ENCODE peak calls at places on chromosomes 6 and 20, in seven cellular contexts. One of them, this sample, is unnamed.

GRCh38 chr6:90204327-90204726 is 92.3 kb downstream of the BACH2 start:
- DNase-seq in mesenchymal stem cell: no peak
- DNase-seq in H9: no peak
- DNase-seq in neuronal stem cell: no peak
- DNase-seq in mesendoderm: peak
- DNase-seq in H1: no peak
- DNase-seq in trophoblast cell: no peak
- DNase-seq in this sample: no peak

GRCh38 chr6:118748311-118749062 is 97.1 kb upstream of the CEP85L start:
- DNase-seq in mesenchymal stem cell: peak
- DNase-seq in H9: peak
- DNase-seq in neuronal stem cell: no peak
- DNase-seq in mesendoderm: peak
- DNase-seq in H1: peak
- DNase-seq in trophoblast cell: no peak
- DNase-seq in this sample: peak

GRCh38 chr20:52311209-52311794 is 119.7 kb upstream of the ZFP64 start:
- DNase-seq in mesenchymal stem cell: no peak
- DNase-seq in H9: peak
- DNase-seq in neuronal stem cell: no peak
- DNase-seq in mesendoderm: no peak
- DNase-seq in H1: peak
- DNase-seq in trophoblast cell: no peak
- DNase-seq in this sample: no peak

GRCh38 chr6:143176090-143177021 is 115.7 kb downstream of the AIG1 start:
- DNase-seq in mesenchymal stem cell: peak
- DNase-seq in H9: peak
- DNase-seq in neuronal stem cell: no peak
- DNase-seq in mesendoderm: peak
- DNase-seq in H1: peak
- DNase-seq in trophoblast cell: peak
- DNase-seq in this sample: peak

GRCh38 chr20:36435799-36436541 is 105.3 kb upstream of the MYL9 start:
- DNase-seq in mesenchymal stem cell: peak
- DNase-seq in H9: peak
- DNase-seq in neuronal stem cell: peak
- DNase-seq in mesendoderm: peak
- DNase-seq in H1: peak
- DNase-seq in trophoblast cell: peak
- DNase-seq in this sample: peak

GRCh38 chr20:11777861-11778570 is 139.7 kb upstream of the BTBD3 start:
- DNase-seq in mesenchymal stem cell: peak
- DNase-seq in H9: no peak
- DNase-seq in neuronal stem cell: no peak
- DNase-seq in mesendoderm: no peak
- DNase-seq in H1: no peak
- DNase-seq in trophoblast cell: no peak
- DNase-seq in this sample: peak

GRCh38 chr20:62972270-62973032 is 19.9 kb downstream of the SLC17A9 start:
- DNase-seq in mesenchymal stem cell: peak
- DNase-seq in H9: peak
- DNase-seq in neuronal stem cell: peak
- DNase-seq in mesendoderm: peak
- DNase-seq in H1: peak
- DNase-seq in trophoblast cell: peak
- DNase-seq in this sample: peak

GRCh38 chr6:45737331-45738056 is 278.2 kb downstream of the CLIC5 start:
- DNase-seq in mesenchymal stem cell: no peak
- DNase-seq in H9: no peak
- DNase-seq in neuronal stem cell: no peak
- DNase-seq in mesendoderm: no peak
- DNase-seq in H1: no peak
- DNase-seq in trophoblast cell: no peak
- DNase-seq in this sample: no peak

GRCh38 chr20:21053002-21053762 is 53.0 kb downstream of the LINC00237 start:
- DNase-seq in mesenchymal stem cell: no peak
- DNase-seq in H9: no peak
- DNase-seq in neuronal stem cell: no peak
- DNase-seq in mesendoderm: peak
- DNase-seq in H1: peak
- DNase-seq in trophoblast cell: no peak
- DNase-seq in this sample: no peak

GRCh38 chr6:35804996-35805736 is at the start of gene LHFPL5:
- DNase-seq in mesenchymal stem cell: peak
- DNase-seq in H9: peak
- DNase-seq in neuronal stem cell: peak
- DNase-seq in mesendoderm: peak
- DNase-seq in H1: peak
- DNase-seq in trophoblast cell: peak
- DNase-seq in this sample: no peak

GRCh38 chr6:169782966-169783760 is 31.7 kb downstream of the ERMARD start:
- DNase-seq in mesenchymal stem cell: no peak
- DNase-seq in H9: peak
- DNase-seq in neuronal stem cell: no peak
- DNase-seq in mesendoderm: no peak
- DNase-seq in H1: peak
- DNase-seq in trophoblast cell: no peak
- DNase-seq in this sample: no peak

GRCh38 chr6:107493158-107494057 is 3.5 kb downstream of the SOBP start:
- DNase-seq in mesenchymal stem cell: peak
- DNase-seq in H9: no peak
- DNase-seq in neuronal stem cell: peak
- DNase-seq in mesendoderm: no peak
- DNase-seq in H1: no peak
- DNase-seq in trophoblast cell: no peak
- DNase-seq in this sample: peak

GRCh38 chr6:132663661-132664060 is 4.7 kb upstream of the TAAR1 start:
- DNase-seq in mesenchymal stem cell: peak
- DNase-seq in H9: no peak
- DNase-seq in neuronal stem cell: no peak
- DNase-seq in mesendoderm: no peak
- DNase-seq in H1: no peak
- DNase-seq in trophoblast cell: no peak
- DNase-seq in this sample: peak

GRCh38 chr6:125014157-125014957 is 52.1 kb downstream of the RNF217 start:
- DNase-seq in mesenchymal stem cell: peak
- DNase-seq in H9: no peak
- DNase-seq in neuronal stem cell: no peak
- DNase-seq in mesendoderm: no peak
- DNase-seq in H1: no peak
- DNase-seq in trophoblast cell: no peak
- DNase-seq in this sample: peak

GRCh38 chr6:16314311-16314710 is 75.9 kb downstream of the GMPR start:
- DNase-seq in mesenchymal stem cell: no peak
- DNase-seq in H9: no peak
- DNase-seq in neuronal stem cell: no peak
- DNase-seq in mesendoderm: no peak
- DNase-seq in H1: no peak
- DNase-seq in trophoblast cell: no peak
- DNase-seq in this sample: no peak

GRCh38 chr20:50496773-50497375 is 13.3 kb upstream of the PTPN1 start:
- DNase-seq in mesenchymal stem cell: no peak
- DNase-seq in H9: no peak
- DNase-seq in neuronal stem cell: no peak
- DNase-seq in mesendoderm: no peak
- DNase-seq in H1: no peak
- DNase-seq in trophoblast cell: no peak
- DNase-seq in this sample: no peak

GRCh38 chr6:16684195-16684689 is 77.0 kb downstream of the ATXN1 start:
- DNase-seq in mesenchymal stem cell: peak
- DNase-seq in H9: no peak
- DNase-seq in neuronal stem cell: no peak
- DNase-seq in mesendoderm: no peak
- DNase-seq in H1: no peak
- DNase-seq in trophoblast cell: no peak
- DNase-seq in this sample: no peak

GRCh38 chr20:57576942-57577550 is 16.1 kb downstream of the PCK1 start:
- DNase-seq in mesenchymal stem cell: no peak
- DNase-seq in H9: no peak
- DNase-seq in neuronal stem cell: no peak
- DNase-seq in mesendoderm: no peak
- DNase-seq in H1: no peak
- DNase-seq in trophoblast cell: no peak
- DNase-seq in this sample: no peak

GRCh38 chr20:23164176-23164601 is 78.1 kb upstream of the CD93 start:
- DNase-seq in mesenchymal stem cell: no peak
- DNase-seq in H9: no peak
- DNase-seq in neuronal stem cell: no peak
- DNase-seq in mesendoderm: no peak
- DNase-seq in H1: peak
- DNase-seq in trophoblast cell: no peak
- DNase-seq in this sample: no peak

GRCh38 chr20:43726811-43727338 is at the start of gene GTSF1L:
- DNase-seq in mesenchymal stem cell: no peak
- DNase-seq in H9: no peak
- DNase-seq in neuronal stem cell: no peak
- DNase-seq in mesendoderm: no peak
- DNase-seq in H1: no peak
- DNase-seq in trophoblast cell: no peak
- DNase-seq in this sample: peak

GRCh38 chr6:34447915-34448314 is 18.0 kb upstream of the PACSIN1 start:
- DNase-seq in mesenchymal stem cell: no peak
- DNase-seq in H9: peak
- DNase-seq in neuronal stem cell: no peak
- DNase-seq in mesendoderm: no peak
- DNase-seq in H1: peak
- DNase-seq in trophoblast cell: no peak
- DNase-seq in this sample: no peak
- H4K8ac ChIP-seq in mesenchymal stem cell: no peak
- H4K8ac ChIP-seq in H9: no peak
- H4K8ac ChIP-seq in neuronal stem cell: no peak
- H4K8ac ChIP-seq in mesendoderm: no peak
- H4K8ac ChIP-seq in H1: no peak
- H4K8ac ChIP-seq in trophoblast cell: no peak
- H4K8ac ChIP-seq in this sample: no peak

GRCh38 chr20:48814633-48815032 is 13.2 kb downstream of the PREX1 start:
- DNase-seq in mesenchymal stem cell: no peak
- DNase-seq in H9: no peak
- DNase-seq in neuronal stem cell: no peak
- DNase-seq in mesendoderm: no peak
- DNase-seq in H1: no peak
- DNase-seq in trophoblast cell: no peak
- DNase-seq in this sample: no peak

GRCh38 chr20:48813446-48813747 is 14.4 kb downstream of the PREX1 start:
- DNase-seq in mesenchymal stem cell: no peak
- DNase-seq in H9: no peak
- DNase-seq in neuronal stem cell: no peak
- DNase-seq in mesendoderm: no peak
- DNase-seq in H1: no peak
- DNase-seq in trophoblast cell: no peak
- DNase-seq in this sample: no peak

GRCh38 chr20:48812600-48813445 is 15.0 kb downstream of the PREX1 start:
- DNase-seq in mesenchymal stem cell: no peak
- DNase-seq in H9: no peak
- DNase-seq in neuronal stem cell: no peak
- DNase-seq in mesendoderm: no peak
- DNase-seq in H1: no peak
- DNase-seq in trophoblast cell: no peak
- DNase-seq in this sample: no peak

GRCh38 chr20:48815537-48815936 is 12.3 kb downstream of the PREX1 start:
- DNase-seq in mesenchymal stem cell: no peak
- DNase-seq in H9: no peak
- DNase-seq in neuronal stem cell: no peak
- DNase-seq in mesendoderm: no peak
- DNase-seq in H1: no peak
- DNase-seq in trophoblast cell: no peak
- DNase-seq in this sample: no peak

DNA sequence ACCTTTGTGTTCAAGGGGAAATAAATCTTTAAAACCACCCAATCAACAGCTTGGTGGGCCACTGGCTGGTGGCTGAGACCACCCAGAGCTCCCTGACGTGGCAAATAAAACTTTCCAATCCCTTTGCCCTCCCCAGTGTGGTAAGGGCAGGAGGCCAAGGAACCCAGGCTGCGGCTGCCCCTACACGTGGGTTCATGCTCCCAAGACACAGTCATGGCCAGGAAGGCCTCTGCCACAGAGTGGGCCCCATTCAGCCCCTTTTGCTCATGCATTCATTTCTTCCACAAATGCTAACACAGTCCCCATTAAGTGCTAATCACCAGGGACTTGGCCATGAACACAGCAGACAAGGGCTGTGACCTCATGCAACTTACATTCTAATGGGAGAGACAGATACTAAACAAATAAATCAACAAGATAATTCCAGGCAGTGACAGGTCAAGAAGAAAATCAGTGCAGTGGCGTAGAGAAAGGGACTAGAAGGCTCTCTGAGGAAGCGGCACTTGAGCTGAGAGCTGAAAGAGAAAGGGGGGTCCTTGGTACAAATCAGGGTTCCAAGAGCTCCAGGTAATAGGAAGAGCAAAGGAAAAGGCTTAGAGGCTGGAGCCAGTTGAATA is 13.8 kb downstream of the PREX1 start:
- DNase-seq in mesenchymal stem cell: no peak
- DNase-seq in H9: no peak
- DNase-seq in neuronal stem cell: no peak
- DNase-seq in mesendoderm: no peak
- DNase-seq in H1: no peak
- DNase-seq in trophoblast cell: no peak
- DNase-seq in this sample: no peak
- H3K23ac ChIP-seq in mesenchymal stem cell: no peak
- H3K23ac ChIP-seq in H9: no peak
- H3K23ac ChIP-seq in neuronal stem cell: no peak
- H3K23ac ChIP-seq in mesendoderm: no peak
- H3K23ac ChIP-seq in H1: no peak
- H3K23ac ChIP-seq in trophoblast cell: no peak
- H3K23ac ChIP-seq in this sample: no peak

GRCh38 chr6:127078669-127079068 is 39.8 kb upstream of the RSPO3 start:
- DNase-seq in mesenchymal stem cell: no peak
- DNase-seq in H9: no peak
- DNase-seq in neuronal stem cell: no peak
- DNase-seq in mesendoderm: no peak
- DNase-seq in H1: no peak
- DNase-seq in trophoblast cell: no peak
- DNase-seq in this sample: no peak
- H4K8ac ChIP-seq in mesenchymal stem cell: no peak
- H4K8ac ChIP-seq in H9: no peak
- H4K8ac ChIP-seq in neuronal stem cell: no peak
- H4K8ac ChIP-seq in mesendoderm: no peak
- H4K8ac ChIP-seq in H1: no peak
- H4K8ac ChIP-seq in trophoblast cell: no peak
- H4K8ac ChIP-seq in this sample: no peak

DNA sequence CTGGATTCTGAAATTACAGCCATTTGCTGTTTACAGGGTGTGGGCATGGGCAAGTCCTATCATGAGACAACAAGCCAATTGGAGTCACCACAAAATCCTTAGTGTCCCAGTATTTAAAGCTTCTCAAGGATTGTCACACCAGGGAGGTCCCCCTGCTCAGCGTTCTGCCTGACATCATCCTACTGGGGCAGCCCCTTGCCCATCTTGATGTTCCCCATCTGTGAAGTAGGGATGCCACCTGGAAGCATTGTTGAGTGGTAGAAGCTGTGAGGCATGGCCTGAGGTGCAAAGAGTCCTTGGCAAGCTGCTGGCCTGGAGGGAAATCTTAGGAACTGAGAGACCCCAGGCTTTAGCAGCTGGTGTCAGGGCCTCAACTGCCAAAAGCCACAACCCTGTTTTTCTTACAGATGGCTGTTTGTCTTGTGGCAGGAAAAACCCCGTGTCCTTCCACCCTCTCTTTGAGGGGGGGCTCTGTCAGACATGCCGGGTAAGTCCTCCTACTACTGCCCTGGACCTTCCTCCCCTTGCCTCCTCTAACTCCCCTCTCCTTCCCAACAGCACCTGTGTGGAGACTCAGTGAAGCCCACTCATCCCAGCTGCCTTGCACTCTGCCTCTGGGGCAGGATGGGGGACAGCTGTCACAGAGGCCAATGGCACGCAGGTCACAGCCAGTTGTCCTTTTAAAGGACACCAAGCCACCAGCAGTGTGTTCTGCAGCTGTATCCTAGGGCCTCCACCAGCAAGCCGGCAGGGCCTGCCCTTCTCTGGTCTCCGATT is 23.2 kb upstream of the MAPRE1 start:
- DNase-seq in mesenchymal stem cell: no peak
- DNase-seq in H9: no peak
- DNase-seq in neuronal stem cell: no peak
- DNase-seq in mesendoderm: no peak
- DNase-seq in H1: no peak
- DNase-seq in trophoblast cell: no peak
- DNase-seq in this sample: no peak
- H3K23ac ChIP-seq in mesenchymal stem cell: no peak
- H3K23ac ChIP-seq in H9: no peak
- H3K23ac ChIP-seq in neuronal stem cell: no peak
- H3K23ac ChIP-seq in mesendoderm: no peak
- H3K23ac ChIP-seq in H1: no peak
- H3K23ac ChIP-seq in trophoblast cell: no peak
- H3K23ac ChIP-seq in this sample: no peak

This sample was measured in IMR-90.